ENCODE peak calls at places on chromosomes 7 and 10, in nine cellular contexts. Z is neural progenitor cell, T is HepG2, O is PC-3, L is K562, S is H9, C is fibroblast of lung, D is astrocyte, X is SK-N-SH. A is an unnamed sample.

GRCh38 chr10:130138479-130138866 is 2.3 kb downstream of the GLRX3 start:
- DNase-seq in Z (no peak), T (peak), O (peak), L (peak), S (no peak), C (peak), D (peak), X (no peak), A (no peak)

GRCh38 chr7:7772385-7772784 is 54.0 kb upstream of the RPA3 start:
- DNase-seq in Z (no peak), T (no peak), O (no peak), L (no peak), S (no peak), C (peak), D (peak), X (no peak), A (no peak)

GRCh38 chr7:79244482-79244881 is 209.0 kb downstream of the MAGI2 start:
- DNase-seq in Z (no peak), T (no peak), O (no peak), L (no peak), S (no peak), C (no peak), D (no peak), X (no peak), A (no peak)

GRCh38 chr10:74967850-74968620 is 141.6 kb downstream of the KAT6B start:
- DNase-seq in Z (peak), T (peak), O (peak), L (no peak), S (no peak), C (peak), D (no peak), X (no peak), A (peak)

GRCh38 chr10:6786579-6787031 is 206.5 kb upstream of the PRKCQ start:
- DNase-seq in Z (no peak), T (no peak), O (no peak), L (peak), S (no peak), C (peak), D (peak), X (peak), A (no peak)

GRCh38 chr10:69883256-69883655 is 81.5 kb downstream of the COL13A1 start:
- DNase-seq in Z (no peak), T (peak), O (peak), L (peak), S (no peak), C (no peak), D (no peak), X (no peak), A (no peak)

GRCh38 chr10:132698211-132698751 is 87.7 kb downstream of the NKX6-2 start:
- DNase-seq in Z (no peak), T (no peak), O (no peak), L (no peak), S (peak), C (no peak), D (no peak), X (no peak), A (no peak)

GRCh38 chr7:25032774-25033743 is 53.1 kb upstream of the OSBPL3 start:
- DNase-seq in Z (no peak), T (no peak), O (no peak), L (no peak), S (no peak), C (peak), D (peak), X (no peak), A (no peak)

GRCh38 chr7:155593455-155594162 is 47.2 kb upstream of the CNPY1 start:
- DNase-seq in Z (no peak), T (no peak), O (no peak), L (no peak), S (no peak), C (no peak), D (no peak), X (no peak), A (no peak)

GRCh38 chr10:110918633-110919348 is at the start of gene BBIP1:
- DNase-seq in Z (no peak), T (peak), O (peak), L (no peak), S (no peak), C (peak), D (peak), X (peak), A (peak)

GRCh38 chr10:28940158-28940888 is 263.0 kb downstream of the BAMBI start:
- DNase-seq in Z (no peak), T (peak), O (no peak), L (no peak), S (no peak), C (no peak), D (no peak), X (no peak), A (no peak)

GRCh38 chr7:56105508-56105907 is 768 bp downstream of the CHCHD2 start:
- DNase-seq in Z (no peak), T (peak), O (peak), L (no peak), S (no peak), C (peak), D (peak), X (no peak), A (peak)

GRCh38 chr10:52314822-52315552 is 906 bp downstream of the DKK1 start:
- DNase-seq in Z (peak), T (no peak), O (peak), L (no peak), S (no peak), C (peak), D (peak), X (peak), A (peak)

GRCh38 chr7:158663428-158663741 is 41.2 kb downstream of the NCAPG2 start:
- DNase-seq in Z (no peak), T (no peak), O (no peak), L (no peak), S (no peak), C (no peak), D (no peak), X (peak), A (no peak)

GRCh38 chr10:103620357-103620749 is 126.8 kb downstream of the NEURL1 start:
- DNase-seq in Z (no peak), T (no peak), O (no peak), L (no peak), S (no peak), C (no peak), D (no peak), X (no peak), A (no peak)

GRCh38 chr10:51878695-51879094 is 179.3 kb upstream of the CSTF2T start:
- DNase-seq in Z (no peak), T (no peak), O (no peak), L (no peak), S (no peak), C (no peak), D (no peak), X (peak), A (no peak)

GRCh38 chr10:132482090-132482489 is 55.5 kb upstream of the INPP5A start:
- DNase-seq in Z (no peak), T (peak), O (peak), L (no peak), S (no peak), C (peak), D (peak), X (no peak), A (no peak)

GRCh38 chr7:346116-346898 is 56.3 kb downstream of the FOXL3 start:
- DNase-seq in Z (no peak), T (no peak), O (no peak), L (no peak), S (no peak), C (no peak), D (no peak), X (no peak), A (no peak)

GRCh38 chr7:11633325-11633724 is 198.7 kb downstream of the THSD7A start:
- DNase-seq in Z (no peak), T (no peak), O (no peak), L (no peak), S (no peak), C (no peak), D (no peak), X (no peak), A (no peak)

GRCh38 chr10:110415809-110416208 is 81.9 kb upstream of the DUSP5 start:
- DNase-seq in Z (no peak), T (no peak), O (no peak), L (no peak), S (no peak), C (no peak), D (no peak), X (no peak), A (peak)

GRCh38 chr7:124459101-124460052 is 306.2 kb downstream of the GPR37 start:
- DNase-seq in Z (no peak), T (peak), O (no peak), L (no peak), S (no peak), C (peak), D (peak), X (no peak), A (no peak)

GRCh38 chr10:104387130-104387888 is 33.7 kb downstream of the CFAP58 start:
- DNase-seq in Z (no peak), T (no peak), O (no peak), L (no peak), S (no peak), C (no peak), D (no peak), X (no peak), A (peak)

GRCh38 chr10:124985162-124985561 is 43.2 kb downstream of the ZRANB1 start:
- DNase-seq in Z (no peak), T (no peak), O (no peak), L (no peak), S (no peak), C (no peak), D (no peak), X (no peak), A (no peak)

GRCh38 chr10:62130948-62131347 is 137.7 kb downstream of the RTKN2 start:
- DNase-seq in Z (no peak), T (no peak), O (peak), L (no peak), S (no peak), C (peak), D (peak), X (no peak), A (no peak)

DNA sequence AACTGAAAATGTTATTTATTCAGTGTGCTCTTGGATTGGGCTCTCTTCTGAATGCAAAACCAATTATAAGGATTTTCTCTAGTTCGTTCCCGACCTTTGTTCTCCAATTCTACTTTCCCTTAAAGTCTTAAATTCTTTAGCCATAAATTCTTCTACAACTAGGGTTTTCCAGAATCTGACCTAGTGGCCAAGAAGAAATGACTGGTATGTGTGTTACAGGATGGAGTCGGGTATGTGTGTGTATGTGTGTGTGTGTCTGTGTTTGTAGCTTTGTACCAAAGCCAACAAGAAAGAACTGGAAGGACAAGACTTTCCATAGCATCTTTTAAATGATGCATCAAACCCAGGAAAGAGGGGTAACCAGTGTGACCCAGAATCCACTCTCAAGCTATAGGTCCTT is 25.8 kb upstream of the LEP start:
- DNase-seq in Z (no peak), T (no peak), O (peak), L (no peak), S (no peak), C (peak), D (peak), X (no peak), A (no peak)
- H3K27ac ChIP-seq in Z (no peak), T (no peak), O (no peak), L (no peak), S (no peak), C (peak), D (no peak), X (peak), A (no peak)

GRCh38 chr7:148306759-148307158 is 283.8 kb upstream of the C7orf33 start:
- DNase-seq in Z (no peak), T (no peak), O (no peak), L (no peak), S (no peak), C (no peak), D (no peak), X (no peak), A (no peak)

GRCh38 chr7:148303295-148304013 is 287.1 kb upstream of the C7orf33 start:
- DNase-seq in Z (no peak), T (no peak), O (peak), L (no peak), S (no peak), C (peak), D (peak), X (peak), A (peak)

GRCh38 chr7:148299877-148300276 is 290.7 kb upstream of the C7orf33 start:
- DNase-seq in Z (no peak), T (no peak), O (no peak), L (no peak), S (no peak), C (no peak), D (no peak), X (no peak), A (no peak)

GRCh38 chr7:148299335-148299734 is 291.2 kb upstream of the C7orf33 start:
- DNase-seq in Z (no peak), T (peak), O (no peak), L (no peak), S (no peak), C (no peak), D (no peak), X (no peak), A (no peak)

GRCh38 chr7:148304456-148304855 is 286.1 kb upstream of the C7orf33 start:
- DNase-seq in Z (no peak), T (no peak), O (no peak), L (peak), S (no peak), C (no peak), D (no peak), X (no peak), A (peak)
- H3K9ac ChIP-seq in Z (no peak), T (no peak), O (no peak), L (no peak), S (no peak), C (no peak), D (no peak), X (no peak), A (no peak)

GRCh38 chr10:115948415-115948814 is 324.6 kb downstream of the GFRA1 start:
- DNase-seq in Z (peak), T (no peak), O (peak), L (no peak), S (no peak), C (peak), D (peak), X (no peak), A (peak)
- H2AFZ ChIP-seq in Z (no peak), T (no peak), O (no peak), L (no peak), S (no peak), C (no peak), D (no peak), X (no peak), A (no peak)

DNA sequence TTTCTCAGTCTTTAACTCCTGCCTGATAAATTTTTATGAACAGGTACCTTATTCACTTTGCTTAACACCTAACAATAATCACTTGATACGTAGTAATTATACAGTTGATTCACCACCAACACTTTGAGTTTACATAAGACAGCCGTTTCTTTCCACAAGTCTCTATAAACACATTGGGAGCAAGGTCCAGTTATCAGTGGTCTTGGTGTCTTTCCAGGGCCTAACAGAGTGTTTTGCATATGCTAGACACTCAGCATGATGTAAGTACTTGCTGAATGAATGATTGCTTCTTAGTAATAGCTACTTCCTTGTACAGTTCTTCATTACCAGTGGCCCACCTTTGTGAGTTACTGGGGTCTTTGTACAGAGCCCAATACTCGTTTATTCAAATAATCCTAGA is 6.4 kb downstream of the CLDN12 start:
- DNase-seq in Z (no peak), T (peak), O (no peak), L (no peak), S (no peak), C (peak), D (peak), X (no peak), A (no peak)
- H3K27ac ChIP-seq in Z (no peak), T (peak), O (no peak), L (no peak), S (no peak), C (no peak), D (no peak), X (no peak), A (no peak)

GRCh38 chr10:102455893-102456471 is 4.6 kb upstream of the C10orf95 start:
- DNase-seq in Z (no peak), T (no peak), O (no peak), L (peak), S (peak), C (peak), D (peak), X (no peak), A (no peak)
- H3K9ac ChIP-seq in Z (no peak), T (no peak), O (no peak), L (peak), S (no peak), C (no peak), D (no peak), X (no peak), A (no peak)

GRCh38 chr10:44566786-44567185 is 181.9 kb upstream of the CXCL12 start:
- DNase-seq in Z (no peak), T (no peak), O (no peak), L (no peak), S (no peak), C (no peak), D (no peak), X (no peak), A (no peak)

GRCh38 chr10:44572146-44572545 is 187.2 kb upstream of the CXCL12 start:
- DNase-seq in Z (no peak), T (no peak), O (no peak), L (no peak), S (no peak), C (no peak), D (no peak), X (no peak), A (no peak)

GRCh38 chr10:44571701-44572100 is 186.8 kb upstream of the CXCL12 start:
- DNase-seq in Z (no peak), T (no peak), O (peak), L (no peak), S (no peak), C (no peak), D (peak), X (no peak), A (no peak)

GRCh38 chr10:44567471-44567870 is 182.6 kb upstream of the CXCL12 start:
- DNase-seq in Z (no peak), T (no peak), O (no peak), L (no peak), S (no peak), C (peak), D (peak), X (no peak), A (no peak)

DNA sequence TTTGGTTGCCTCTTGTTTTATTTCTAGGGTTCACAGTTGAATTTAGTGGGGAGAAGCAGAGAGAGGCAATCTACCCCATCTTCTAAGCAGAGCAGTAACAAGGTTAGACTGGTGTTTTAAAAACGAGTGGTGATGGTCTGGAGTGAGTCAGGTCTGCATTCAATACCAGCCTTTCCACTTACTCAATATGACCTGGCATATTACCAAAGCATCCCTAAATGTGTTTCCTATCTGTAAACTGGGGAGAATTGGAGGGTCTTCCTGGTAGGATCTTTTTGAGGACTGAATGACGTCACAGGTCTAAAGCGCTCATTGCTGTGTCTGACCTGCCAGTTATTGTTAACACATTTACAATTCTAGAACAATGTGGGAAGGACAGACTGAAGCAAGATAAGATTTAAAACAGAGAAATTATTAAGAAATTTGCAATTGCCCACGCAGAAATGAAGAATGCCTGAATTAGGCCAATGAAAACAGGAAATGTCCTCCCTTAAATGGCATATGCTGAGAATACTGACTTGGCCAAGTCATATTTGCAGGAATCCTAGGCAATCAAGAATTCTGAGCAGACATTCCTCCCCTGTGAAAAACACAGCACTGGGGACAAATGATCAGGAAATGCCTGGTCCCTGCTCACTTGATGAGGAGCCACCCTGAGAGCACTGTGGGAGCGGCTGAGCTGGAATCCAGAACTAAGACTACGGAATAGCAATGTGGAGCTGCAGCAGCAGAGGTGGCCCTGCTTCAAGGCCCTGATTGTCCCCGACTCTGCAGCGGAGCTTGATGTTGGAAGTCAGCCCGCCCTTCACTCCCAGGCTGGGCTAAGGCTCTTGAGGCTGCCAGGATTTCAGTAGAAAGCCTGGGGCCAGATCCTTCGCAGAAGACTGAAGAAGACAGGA is 184.5 kb upstream of the CXCL12 start:
- DNase-seq in Z (no peak), T (no peak), O (no peak), L (no peak), S (no peak), C (peak), D (peak), X (no peak), A (no peak)
- H2AFZ ChIP-seq in Z (no peak), T (no peak), O (no peak), L (no peak), S (no peak), C (peak), D (peak), X (peak), A (no peak)

DNA sequence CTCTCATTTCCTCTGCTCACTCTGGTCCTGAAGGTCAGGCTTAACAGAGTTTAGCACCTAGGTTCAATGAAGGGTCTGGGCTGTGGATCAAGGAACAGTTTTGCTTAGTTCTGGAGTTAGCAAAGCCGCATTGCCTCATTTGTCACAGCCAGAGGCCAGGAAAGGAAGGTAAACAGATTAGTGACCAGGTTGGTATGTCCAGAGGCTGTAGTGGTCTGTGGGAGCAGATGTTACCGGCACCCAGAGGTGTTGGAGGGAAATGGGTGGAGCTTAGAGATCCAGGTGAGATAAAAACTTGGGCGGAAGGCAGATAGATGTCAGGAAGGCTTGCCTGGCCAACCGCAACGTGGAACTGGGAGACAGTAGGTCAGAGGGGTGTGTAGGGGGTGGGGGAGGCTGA is 36.6 kb upstream of the ZMIZ2 start:
- DNase-seq in Z (no peak), T (peak), O (peak), L (peak), S (no peak), C (no peak), D (no peak), X (no peak), A (no peak)
- H3K27ac ChIP-seq in Z (no peak), T (peak), O (peak), L (no peak), S (no peak), C (no peak), D (no peak), X (no peak), A (no peak)

A was measured in MM.1S.